ENCODE peak calls at places on chromosomes 4 and X, in five cellular contexts. C, B, U, K and M are unnamed samples.

GRCh38 chr4:159283697-159284492 is 181.0 kb downstream of the RAPGEF2 start:
- DNase-seq in K (no peak), U (no peak), B (no peak), C (no peak), M (no peak)

GRCh38 chrX:148940411-148940996 is 440.1 kb downstream of the AFF2 start:
- DNase-seq in B (no peak), K (no peak), C (no peak), U (no peak), M (no peak)

GRCh38 chr4:71259911-71260331 is 78.9 kb upstream of the SLC4A4 start:
- DNase-seq in K (no peak), U (no peak), C (peak; percentile 29), B (no peak), M (no peak)

GRCh38 chrX:858542-859078 is 228.0 kb downstream of the SHOX start:
- DNase-seq in U (no peak), B (no peak), C (no peak), K (no peak), M (no peak)

GRCh38 chrX:150167482-150168324 is 195.4 kb upstream of the MAMLD1 start:
- DNase-seq in C (no peak), K (no peak), U (no peak), B (no peak), M (no peak)

GRCh38 chr4:19259920-19260319 is 991.8 kb upstream of the SLIT2 start:
- DNase-seq in U (no peak), C (no peak), K (no peak), B (no peak), M (no peak)

GRCh38 chr4:72365016-72365415 is 204.0 kb downstream of the ADAMTS3 start:
- DNase-seq in B (no peak), C (no peak), K (no peak), U (no peak), M (no peak)

GRCh38 chr4:146333187-146333894 is 119.0 kb downstream of the REELD1 start:
- DNase-seq in U (no peak), B (no peak), K (peak; percentile 10), C (no peak), M (peak; percentile 26)

GRCh38 chr4:102623622-102624021 is 122.5 kb downstream of the NFKB1 start:
- DNase-seq in U (peak; percentile 43), K (no peak), B (no peak), C (no peak), M (no peak)

DNA sequence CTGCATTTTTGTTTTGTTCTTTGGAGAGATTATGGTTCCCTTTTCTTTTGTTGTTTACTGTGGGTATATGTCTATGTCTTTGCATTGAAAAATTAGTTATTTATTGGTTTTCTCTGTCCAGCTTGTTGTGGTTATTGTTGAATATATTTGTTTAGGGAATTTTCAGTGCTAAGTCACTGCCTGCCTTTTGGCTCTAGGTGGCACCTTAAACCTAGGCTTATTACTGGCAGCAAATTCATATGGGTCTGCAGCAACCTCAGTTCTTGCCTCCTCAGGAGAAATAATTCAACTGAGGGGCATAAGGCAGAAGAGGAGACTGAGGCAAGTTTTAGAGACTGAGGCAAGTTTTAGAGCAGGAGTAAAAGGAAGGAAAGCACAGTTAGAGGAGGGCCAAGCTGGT is 1157.3 kb upstream of the AGA start:
- DNase-seq in K (no peak), B (no peak), C (no peak), U (peak; percentile 16), M (no peak)
- TF ChIP-seq CTCF in K (no peak), B (no peak), C (no peak), U (peak; percentile 63), M (no peak)

GRCh38 chrX:114071412-114071811 is 512.5 kb upstream of the HTR2C start:
- DNase-seq in U (no peak), K (no peak), B (no peak), C (no peak), M (no peak)

GRCh38 chrX:114077773-114078172 is 506.1 kb upstream of the HTR2C start:
- DNase-seq in U (no peak), K (no peak), C (no peak), B (no peak), M (no peak)

GRCh38 chrX:114073926-114074325 is 510.0 kb upstream of the HTR2C start:
- DNase-seq in U (peak; percentile 58), C (no peak), B (no peak), K (no peak), M (no peak)

GRCh38 chrX:114075073-114075673 is 508.7 kb upstream of the HTR2C start:
- DNase-seq in B (no peak), C (no peak), K (no peak), U (no peak), M (no peak)
- TF ChIP-seq CTCF in B (no peak), C (peak; percentile 37), K (peak; percentile 17), U (peak; percentile 68), M (peak; percentile 32)

GRCh38 chrX:100593142-100593541 is 8.4 kb downstream of the TNMD start:
- DNase-seq in B (no peak), C (no peak), U (no peak), K (no peak), M (no peak)
- TF ChIP-seq CTCF in B (no peak), C (no peak), U (no peak), K (no peak), M (no peak)

GRCh38 chr4:21830272-21830671 is 118.3 kb downstream of the KCNIP4 start:
- DNase-seq in C (no peak), B (no peak), K (no peak), U (no peak), M (no peak)

DNA sequence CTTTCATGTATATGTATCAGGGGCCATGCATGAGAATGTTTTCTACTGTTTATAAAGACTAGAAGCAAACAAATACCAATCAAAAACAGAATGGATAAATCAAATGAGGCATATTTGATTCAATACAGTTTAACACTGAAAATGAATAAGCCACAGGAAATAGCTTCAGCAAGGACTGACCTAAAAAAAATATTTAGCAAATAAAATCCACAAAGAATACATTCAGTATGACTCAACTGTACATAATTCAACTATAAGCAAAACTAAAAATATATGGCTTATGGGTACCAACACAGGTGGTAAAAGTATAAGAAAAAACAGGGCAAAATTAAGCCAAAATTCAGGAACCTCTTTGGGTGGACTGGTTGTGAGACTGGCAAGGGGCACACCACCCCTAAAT is 112.9 kb downstream of the KCNIP4 start:
- DNase-seq in C (no peak), K (no peak), B (no peak), U (no peak), M (no peak)
- TF ChIP-seq CTCF in C (no peak), K (no peak), B (no peak), U (no peak), M (no peak)

GRCh38 chrX:155577682-155578081 is 35.1 kb downstream of the TMLHE start:
- DNase-seq in K (no peak), U (no peak), B (no peak), C (no peak), M (peak; percentile 7)
- TF ChIP-seq CTCF in K (no peak), U (peak; percentile 9), B (no peak), C (no peak), M (no peak)

DNA sequence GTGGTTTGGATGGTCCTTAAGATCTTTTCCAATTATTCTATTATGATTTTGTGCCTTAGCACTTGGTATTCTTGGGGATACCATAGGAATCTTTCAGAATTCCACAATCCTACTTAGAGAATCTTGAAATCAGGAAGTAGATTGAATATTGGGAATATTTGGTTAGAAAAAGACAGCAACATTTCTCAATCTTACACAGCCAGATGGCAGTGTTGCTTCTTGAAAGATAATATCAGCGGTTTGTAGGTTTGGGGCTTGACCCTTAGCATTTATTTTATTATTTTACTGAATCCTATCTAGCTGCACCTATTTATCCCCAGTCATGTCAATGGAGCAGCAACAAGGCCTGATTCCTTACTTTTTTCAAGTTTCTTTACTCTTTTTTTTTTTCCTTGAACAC is 28.6 kb downstream of the MAGEB1 start:
- DNase-seq in U (peak; percentile 7), B (no peak), K (no peak), C (no peak), M (no peak)
- TF ChIP-seq CTCF in U (peak; percentile 44), B (no peak), K (no peak), C (peak; percentile 63), M (peak; percentile 1)

DNA sequence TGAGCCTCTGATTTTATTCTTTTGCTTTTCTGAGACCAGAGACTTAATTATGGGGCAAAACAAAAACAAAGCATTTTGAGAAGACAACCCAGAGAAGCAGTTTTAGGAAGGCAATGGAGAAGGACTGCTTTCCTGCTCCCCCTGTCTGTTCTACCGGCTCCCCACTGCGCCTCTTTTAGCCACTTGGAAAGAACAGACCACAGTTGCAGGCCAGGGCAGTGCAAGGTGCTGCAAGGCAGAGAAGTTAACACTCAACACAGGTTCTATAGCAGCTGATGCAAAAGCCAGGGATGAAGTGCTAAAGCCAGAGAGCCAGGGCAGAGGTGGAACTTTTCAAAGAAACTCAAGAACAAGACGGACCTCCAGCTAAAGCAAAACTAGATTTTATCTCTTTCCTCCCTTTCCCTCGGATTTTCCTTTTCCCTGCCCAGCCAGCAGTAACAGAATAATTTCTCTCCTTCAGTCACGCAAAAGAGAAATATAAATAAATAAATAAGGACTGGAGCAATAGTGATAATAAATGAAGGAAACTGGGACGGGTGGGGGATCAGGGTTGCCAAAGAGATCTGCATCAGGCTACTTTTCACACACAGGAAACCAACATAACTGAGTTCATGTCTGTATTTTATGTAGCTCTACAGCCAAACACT is 10.4 kb downstream of the SH3RF1 start:
- DNase-seq in C (no peak), B (no peak), K (no peak), U (peak; percentile 39), M (no peak)
- TF ChIP-seq CTCF in C (no peak), B (no peak), K (no peak), U (no peak), M (no peak)

GRCh38 chrX:110853610-110854009 is 58.0 kb upstream of the CHRDL1 start:
- DNase-seq in C (peak; percentile 18), B (no peak), K (no peak), U (peak; percentile 53), M (no peak)
- TF ChIP-seq CTCF in C (peak; percentile 38), B (no peak), K (no peak), U (peak; percentile 52), M (peak; percentile 8)